ENCODE peak calls at places on chromosome 4, in six cellular contexts. L, U, M, R, X and A are unnamed samples.

GRCh38 chr4:86769794-86770193 is 79.4 kb downstream of the SLC10A6 start:
- DNase-seq in L (no peak), U (no peak), M (no peak), R (no peak), X (no peak), A (no peak)

GRCh38 chr4:87235020-87235671 is 14.7 kb upstream of the KLHL8 start:
- DNase-seq in L (no peak), U (no peak), M (no peak), R (no peak), X (no peak), A (no peak)

GRCh38 chr4:6538586-6538985 is 36.4 kb upstream of the MAN2B2 start:
- DNase-seq in L (no peak), U (peak), M (no peak), R (no peak), X (no peak), A (no peak)

GRCh38 chr4:24003476-24003875 is 113.6 kb upstream of the PPARGC1A start:
- DNase-seq in L (no peak), U (no peak), M (no peak), R (no peak), X (no peak), A (no peak)

GRCh38 chr4:26127851-26128337 is 192.9 kb upstream of the RBPJ start:
- DNase-seq in L (no peak), U (peak), M (no peak), R (no peak), X (no peak), A (no peak)

GRCh38 chr4:6909970-6910339 is 329 bp downstream of the TBC1D14 start:
- DNase-seq in L (peak), U (no peak), M (no peak), R (no peak), X (no peak), A (no peak)

GRCh38 chr4:175807596-175807995 is 4.5 kb downstream of the GPM6A start:
- DNase-seq in L (no peak), U (no peak), M (no peak), R (no peak), X (no peak), A (no peak)

GRCh38 chr4:5809216-5809776 is 83.6 kb downstream of the CRMP1 start:
- DNase-seq in L (no peak), U (no peak), M (peak), R (no peak), X (no peak), A (no peak)

GRCh38 chr4:148344382-148344781 is 97.8 kb downstream of the NR3C2 start:
- DNase-seq in L (no peak), U (no peak), M (no peak), R (no peak), X (no peak), A (no peak)

GRCh38 chr4:1511441-1512041 is 105.3 kb upstream of the NKX1-1 start:
- DNase-seq in L (no peak), U (no peak), M (peak), R (no peak), X (no peak), A (peak)

GRCh38 chr4:72902354-72902753 is 167.2 kb downstream of the COX18 start:
- DNase-seq in L (no peak), U (no peak), M (no peak), R (no peak), X (no peak), A (no peak)

GRCh38 chr4:33162122-33162521 is 2442.0 kb downstream of the PCDH7 start:
- DNase-seq in L (no peak), U (no peak), M (no peak), R (no peak), X (peak), A (no peak)

GRCh38 chr4:139689093-139689722 is 23.6 kb downstream of the MGST2 start:
- DNase-seq in L (no peak), U (no peak), M (no peak), R (no peak), X (no peak), A (peak)

GRCh38 chr4:43339435-43339834 is 446.9 kb downstream of the GRXCR1 start:
- DNase-seq in L (no peak), U (no peak), M (no peak), R (no peak), X (peak), A (peak)

GRCh38 chr4:86522349-86522748 is 71.8 kb upstream of the PTPN13 start:
- DNase-seq in L (no peak), U (no peak), M (no peak), R (no peak), X (peak), A (peak)

GRCh38 chr4:154807042-154807630 is 26.1 kb downstream of the RBM46 start:
- DNase-seq in L (no peak), U (no peak), M (no peak), R (no peak), X (no peak), A (peak)

GRCh38 chr4:76894537-76894936 is 3.4 kb downstream of the SOWAHB start:
- DNase-seq in L (no peak), U (no peak), M (no peak), R (no peak), X (no peak), A (no peak)

GRCh38 chr4:149029056-149029651 is 586.9 kb upstream of the NR3C2 start:
- DNase-seq in L (no peak), U (no peak), M (no peak), R (no peak), X (no peak), A (peak)

GRCh38 chr4:14787894-14788293 is 214.4 kb upstream of the CPEB2 start:
- DNase-seq in L (peak), U (no peak), M (no peak), R (no peak), X (peak), A (peak)

GRCh38 chr4:80074059-80074458 is 1.0 kb upstream of the ANTXR2 start:
- DNase-seq in L (no peak), U (no peak), M (no peak), R (no peak), X (no peak), A (no peak)

GRCh38 chr4:84582988-84583870 is at the start of gene CDS1:
- DNase-seq in L (peak), U (no peak), M (peak), R (peak), X (peak), A (no peak)

GRCh38 chr4:93776386-93777080 is 52.0 kb upstream of the ATOH1 start:
- DNase-seq in L (no peak), U (no peak), M (no peak), R (no peak), X (no peak), A (peak)